ENCODE peak calls at places on chromosome 10, in seven cellular contexts. One of them, this sample, is unnamed.

GRCh38 chr10:8272794-8273425 is 218.4 kb downstream of the GATA3 start:
- DNase-seq in posterior cingulate gyrus: no peak
- DNase-seq in HS-5: no peak
- DNase-seq in caudate nucleus: no peak
- DNase-seq in NCI-H187: no peak
- DNase-seq in HepG2: no peak
- DNase-seq in RPMI8226: no peak
- DNase-seq in this sample: no peak

GRCh38 chr10:129438024-129438423 is 29.0 kb upstream of the MGMT start:
- DNase-seq in caudate nucleus: no peak
- DNase-seq in posterior cingulate gyrus: no peak
- DNase-seq in RPMI8226: no peak
- DNase-seq in HS-5: no peak
- DNase-seq in NCI-H187: no peak
- DNase-seq in HepG2: no peak
- DNase-seq in this sample: no peak

GRCh38 chr10:80519936-80520650 is 17.6 kb upstream of the SH2D4B start:
- DNase-seq in caudate nucleus: no peak
- DNase-seq in posterior cingulate gyrus: no peak
- DNase-seq in RPMI8226: no peak
- DNase-seq in HS-5: no peak
- DNase-seq in HepG2: no peak
- DNase-seq in NCI-H187: no peak
- DNase-seq in this sample: no peak

GRCh38 chr10:3786295-3786981 is 1.4 kb upstream of the KLF6 start:
- DNase-seq in NCI-H187: no peak
- DNase-seq in caudate nucleus: no peak
- DNase-seq in HepG2: peak
- DNase-seq in HS-5: no peak
- DNase-seq in RPMI8226: peak
- DNase-seq in posterior cingulate gyrus: no peak
- DNase-seq in this sample: no peak

GRCh38 chr10:130746311-130746710 is 565.2 kb downstream of the TCERG1L start:
- DNase-seq in caudate nucleus: no peak
- DNase-seq in HS-5: no peak
- DNase-seq in HepG2: no peak
- DNase-seq in RPMI8226: no peak
- DNase-seq in NCI-H187: no peak
- DNase-seq in posterior cingulate gyrus: no peak
- DNase-seq in this sample: no peak

GRCh38 chr10:33291053-33291592 is 43.3 kb downstream of the NRP1 start:
- DNase-seq in HS-5: no peak
- DNase-seq in caudate nucleus: no peak
- DNase-seq in HepG2: peak
- DNase-seq in RPMI8226: no peak
- DNase-seq in posterior cingulate gyrus: no peak
- DNase-seq in NCI-H187: no peak
- DNase-seq in this sample: no peak

GRCh38 chr10:86301971-86302370 is 64.6 kb downstream of the GRID1 start:
- DNase-seq in HepG2: no peak
- DNase-seq in RPMI8226: no peak
- DNase-seq in HS-5: no peak
- DNase-seq in caudate nucleus: no peak
- DNase-seq in NCI-H187: no peak
- DNase-seq in posterior cingulate gyrus: no peak
- DNase-seq in this sample: no peak

GRCh38 chr10:58326967-58327381 is 7.8 kb upstream of the UBE2D1 start:
- DNase-seq in HS-5: no peak
- DNase-seq in posterior cingulate gyrus: no peak
- DNase-seq in NCI-H187: no peak
- DNase-seq in HepG2: no peak
- DNase-seq in caudate nucleus: no peak
- DNase-seq in RPMI8226: no peak
- DNase-seq in this sample: no peak

GRCh38 chr10:129754211-129755050 is 209.6 kb downstream of the EBF3 start:
- DNase-seq in RPMI8226: no peak
- DNase-seq in HS-5: no peak
- DNase-seq in posterior cingulate gyrus: no peak
- DNase-seq in HepG2: no peak
- DNase-seq in caudate nucleus: no peak
- DNase-seq in NCI-H187: no peak
- DNase-seq in this sample: no peak

GRCh38 chr10:51675088-51675487 is 24.3 kb downstream of the CSTF2T start:
- DNase-seq in HepG2: no peak
- DNase-seq in caudate nucleus: no peak
- DNase-seq in HS-5: no peak
- DNase-seq in posterior cingulate gyrus: no peak
- DNase-seq in NCI-H187: no peak
- DNase-seq in RPMI8226: no peak
- DNase-seq in this sample: no peak

GRCh38 chr10:100184426-100185219 is 1.2 kb downstream of the ERLIN1 start:
- DNase-seq in NCI-H187: no peak
- DNase-seq in caudate nucleus: no peak
- DNase-seq in RPMI8226: peak
- DNase-seq in HS-5: no peak
- DNase-seq in posterior cingulate gyrus: no peak
- DNase-seq in HepG2: peak
- DNase-seq in this sample: no peak

GRCh38 chr10:80196950-80197315 is 8.4 kb downstream of the ANXA11 start:
- DNase-seq in HepG2: no peak
- DNase-seq in caudate nucleus: no peak
- DNase-seq in HS-5: no peak
- DNase-seq in posterior cingulate gyrus: no peak
- DNase-seq in RPMI8226: no peak
- DNase-seq in NCI-H187: no peak
- DNase-seq in this sample: no peak

GRCh38 chr10:113563306-113564088 is 10.6 kb downstream of the HABP2 start:
- DNase-seq in posterior cingulate gyrus: peak
- DNase-seq in HS-5: no peak
- DNase-seq in NCI-H187: peak
- DNase-seq in RPMI8226: peak
- DNase-seq in caudate nucleus: no peak
- DNase-seq in HepG2: peak
- DNase-seq in this sample: peak

GRCh38 chr10:118674226-118674919 is 78.9 kb upstream of the PRLHR start:
- DNase-seq in HS-5: no peak
- DNase-seq in posterior cingulate gyrus: no peak
- DNase-seq in caudate nucleus: no peak
- DNase-seq in NCI-H187: no peak
- DNase-seq in HepG2: no peak
- DNase-seq in RPMI8226: no peak
- DNase-seq in this sample: no peak

GRCh38 chr10:97850446-97850845 is 803 bp downstream of the GOLGA7B start:
- DNase-seq in HS-5: no peak
- DNase-seq in NCI-H187: no peak
- DNase-seq in caudate nucleus: no peak
- DNase-seq in posterior cingulate gyrus: no peak
- DNase-seq in HepG2: no peak
- DNase-seq in RPMI8226: no peak
- DNase-seq in this sample: peak

GRCh38 chr10:118802126-118802793 is 47.5 kb upstream of the CACUL1 start:
- DNase-seq in NCI-H187: no peak
- DNase-seq in RPMI8226: no peak
- DNase-seq in HepG2: no peak
- DNase-seq in posterior cingulate gyrus: no peak
- DNase-seq in HS-5: no peak
- DNase-seq in caudate nucleus: no peak
- DNase-seq in this sample: no peak

GRCh38 chr10:113410618-113411017 is 142.2 kb upstream of the HABP2 start:
- DNase-seq in caudate nucleus: no peak
- DNase-seq in posterior cingulate gyrus: no peak
- DNase-seq in NCI-H187: no peak
- DNase-seq in HS-5: no peak
- DNase-seq in RPMI8226: no peak
- DNase-seq in HepG2: no peak
- DNase-seq in this sample: no peak

GRCh38 chr10:18918545-18918944 is 130.1 kb upstream of the MALRD1 start:
- DNase-seq in posterior cingulate gyrus: no peak
- DNase-seq in caudate nucleus: no peak
- DNase-seq in RPMI8226: no peak
- DNase-seq in NCI-H187: no peak
- DNase-seq in HepG2: no peak
- DNase-seq in HS-5: peak
- DNase-seq in this sample: no peak

GRCh38 chr10:95675403-95676116 is 18.2 kb downstream of the TCTN3 start:
- DNase-seq in HS-5: no peak
- DNase-seq in posterior cingulate gyrus: no peak
- DNase-seq in HepG2: no peak
- DNase-seq in RPMI8226: no peak
- DNase-seq in caudate nucleus: no peak
- DNase-seq in NCI-H187: no peak
- DNase-seq in this sample: no peak

GRCh38 chr10:104339469-104340098 is 1.3 kb upstream of the ITPRIP start:
- DNase-seq in caudate nucleus: no peak
- DNase-seq in NCI-H187: no peak
- DNase-seq in RPMI8226: peak
- DNase-seq in HS-5: no peak
- DNase-seq in posterior cingulate gyrus: no peak
- DNase-seq in HepG2: peak
- DNase-seq in this sample: no peak

GRCh38 chr10:34018811-34019210 is 684.3 kb upstream of the NRP1 start:
- DNase-seq in caudate nucleus: no peak
- DNase-seq in RPMI8226: no peak
- DNase-seq in HS-5: no peak
- DNase-seq in posterior cingulate gyrus: no peak
- DNase-seq in HepG2: no peak
- DNase-seq in NCI-H187: no peak
- DNase-seq in this sample: no peak

GRCh38 chr10:102431452-102432124 is 786 bp downstream of the CUEDC2 start:
- DNase-seq in posterior cingulate gyrus: no peak
- DNase-seq in caudate nucleus: no peak
- DNase-seq in NCI-H187: no peak
- DNase-seq in HS-5: no peak
- DNase-seq in RPMI8226: no peak
- DNase-seq in HepG2: no peak
- DNase-seq in this sample: no peak

GRCh38 chr10:116306847-116307246 is 17.4 kb upstream of the CCDC172 start:
- DNase-seq in HepG2: no peak
- DNase-seq in RPMI8226: no peak
- DNase-seq in caudate nucleus: no peak
- DNase-seq in posterior cingulate gyrus: no peak
- DNase-seq in HS-5: no peak
- DNase-seq in NCI-H187: no peak
- DNase-seq in this sample: no peak